ENCODE peak calls at places on chromosomes 7 and 10, in four cellular contexts. One of them, this sample, is unnamed.

GRCh38 chr10:89588671-89589070 is 53.3 kb upstream of the SLC16A12 start:
- DNase-seq in SK-N-SH: no peak
- DNase-seq in HepG2: no peak
- DNase-seq in K562: no peak
- DNase-seq in this sample: no peak

GRCh38 chr7:155992974-155993373 is 180.7 kb upstream of the SHH start:
- DNase-seq in SK-N-SH: no peak
- DNase-seq in HepG2: no peak
- DNase-seq in K562: no peak
- DNase-seq in this sample: no peak

GRCh38 chr7:92815412-92815811 is 21.0 kb downstream of the CDK6 start:
- DNase-seq in SK-N-SH: no peak
- DNase-seq in HepG2: no peak
- DNase-seq in K562: no peak
- DNase-seq in this sample: no peak

GRCh38 chr10:34721201-34721840 is 93.8 kb downstream of the PARD3 start:
- DNase-seq in SK-N-SH: no peak
- DNase-seq in HepG2: no peak
- DNase-seq in K562: no peak
- DNase-seq in this sample: no peak

GRCh38 chr10:43409385-43410109 is 561 bp upstream of the HNRNPF start:
- DNase-seq in SK-N-SH: peak
- DNase-seq in HepG2: no peak
- DNase-seq in K562: no peak
- DNase-seq in this sample: no peak

GRCh38 chr10:126080879-126081331 is 184.5 kb downstream of the FANK1 start:
- DNase-seq in SK-N-SH: no peak
- DNase-seq in HepG2: no peak
- DNase-seq in K562: no peak
- DNase-seq in this sample: no peak

GRCh38 chr7:23438171-23438570 is 32.1 kb downstream of the IGF2BP3 start:
- DNase-seq in SK-N-SH: no peak
- DNase-seq in HepG2: no peak
- DNase-seq in K562: no peak
- DNase-seq in this sample: no peak

GRCh38 chr10:624605-625334 is 64.7 kb downstream of the DIP2C start:
- DNase-seq in SK-N-SH: peak
- DNase-seq in HepG2: peak
- DNase-seq in K562: no peak
- DNase-seq in this sample: no peak

GRCh38 chr10:132640326-132641125 is 102.9 kb downstream of the INPP5A start:
- DNase-seq in SK-N-SH: no peak
- DNase-seq in HepG2: no peak
- DNase-seq in K562: no peak
- DNase-seq in this sample: no peak

GRCh38 chr7:36661135-36661840 is 63.0 kb downstream of the AOAH start:
- DNase-seq in SK-N-SH: no peak
- DNase-seq in HepG2: no peak
- DNase-seq in K562: no peak
- DNase-seq in this sample: no peak

GRCh38 chr10:34295142-34295548 is 520.0 kb downstream of the PARD3 start:
- DNase-seq in SK-N-SH: no peak
- DNase-seq in HepG2: no peak
- DNase-seq in K562: no peak
- DNase-seq in this sample: no peak

GRCh38 chr10:102450374-102451104 is 804 bp downstream of the C10orf95 start:
- DNase-seq in SK-N-SH: peak
- DNase-seq in HepG2: peak
- DNase-seq in K562: peak
- DNase-seq in this sample: peak

GRCh38 chr7:118175751-118176150 is 8.2 kb upstream of the LSM8 start:
- DNase-seq in SK-N-SH: no peak
- DNase-seq in HepG2: no peak
- DNase-seq in K562: no peak
- DNase-seq in this sample: no peak

GRCh38 chr10:79097021-79097695 is 28.4 kb downstream of the ZMIZ1 start:
- DNase-seq in SK-N-SH: peak
- DNase-seq in HepG2: no peak
- DNase-seq in K562: no peak
- DNase-seq in this sample: no peak

GRCh38 chr7:1555046-1555812 is 776 bp downstream of the TMEM184A start:
- DNase-seq in SK-N-SH: peak
- DNase-seq in HepG2: peak
- DNase-seq in K562: peak
- DNase-seq in this sample: no peak

GRCh38 chr10:543862-544822 is 145.3 kb downstream of the DIP2C start:
- DNase-seq in SK-N-SH: no peak
- DNase-seq in HepG2: no peak
- DNase-seq in K562: no peak
- DNase-seq in this sample: no peak

GRCh38 chr10:125709553-125710266 is 9.8 kb upstream of the EDRF1 start:
- DNase-seq in SK-N-SH: no peak
- DNase-seq in HepG2: no peak
- DNase-seq in K562: no peak
- DNase-seq in this sample: no peak

GRCh38 chr10:5466451-5466996 is 32.8 kb downstream of the CALML5 start:
- DNase-seq in SK-N-SH: no peak
- DNase-seq in HepG2: peak
- DNase-seq in K562: peak
- DNase-seq in this sample: no peak

GRCh38 chr10:12469345-12469744 is 120.0 kb downstream of the CAMK1D start:
- DNase-seq in SK-N-SH: no peak
- DNase-seq in HepG2: no peak
- DNase-seq in K562: no peak
- DNase-seq in this sample: no peak

GRCh38 chr7:16770657-16771329 is 17.2 kb downstream of the TSPAN13 start:
- DNase-seq in SK-N-SH: no peak
- DNase-seq in HepG2: no peak
- DNase-seq in K562: no peak
- DNase-seq in this sample: no peak

GRCh38 chr10:92913973-92914372 is 65.7 kb downstream of the EXOC6 start:
- DNase-seq in SK-N-SH: no peak
- DNase-seq in HepG2: no peak
- DNase-seq in K562: no peak
- DNase-seq in this sample: no peak

GRCh38 chr7:27923308-27923980 is 183.5 kb downstream of the TAX1BP1 start:
- DNase-seq in SK-N-SH: no peak
- DNase-seq in HepG2: no peak
- DNase-seq in K562: no peak
- DNase-seq in this sample: no peak

GRCh38 chr10:93813507-93814465 is 56.0 kb downstream of the LGI1 start:
- DNase-seq in SK-N-SH: peak
- DNase-seq in HepG2: peak
- DNase-seq in K562: no peak
- DNase-seq in this sample: no peak

GRCh38 chr7:113144839-113145238 is 26.5 kb upstream of the SMIM30 start:
- DNase-seq in SK-N-SH: no peak
- DNase-seq in HepG2: no peak
- DNase-seq in K562: no peak
- DNase-seq in this sample: no peak

GRCh38 chr10:4829954-4830353 is 3.9 kb downstream of the AKR1E2 start:
- DNase-seq in SK-N-SH: no peak
- DNase-seq in HepG2: no peak
- DNase-seq in K562: no peak
- DNase-seq in this sample: no peak

GRCh38 chr10:131127122-131127589 is 184.4 kb downstream of the TCERG1L start:
- DNase-seq in SK-N-SH: no peak
- DNase-seq in HepG2: no peak
- DNase-seq in K562: no peak
- DNase-seq in this sample: no peak

GRCh38 chr7:108529341-108529740 is 3.4 kb upstream of the PNPLA8 start:
- DNase-seq in SK-N-SH: no peak
- DNase-seq in HepG2: no peak
- DNase-seq in K562: no peak
- DNase-seq in this sample: no peak
- TF ChIP-seq POLR2AphosphoS5 in SK-N-SH: no peak
- TF ChIP-seq POLR2AphosphoS5 in HepG2: no peak
- TF ChIP-seq POLR2AphosphoS5 in K562: no peak
- TF ChIP-seq POLR2AphosphoS5 in this sample: no peak

GRCh38 chr7:94088560-94088959 is 84.4 kb upstream of the BET1 start:
- DNase-seq in SK-N-SH: no peak
- DNase-seq in HepG2: no peak
- DNase-seq in K562: no peak
- DNase-seq in this sample: no peak
- TF ChIP-seq RFX5 in SK-N-SH: no peak
- TF ChIP-seq RFX5 in HepG2: no peak
- TF ChIP-seq RFX5 in K562: no peak
- TF ChIP-seq RFX5 in this sample: no peak

DNA sequence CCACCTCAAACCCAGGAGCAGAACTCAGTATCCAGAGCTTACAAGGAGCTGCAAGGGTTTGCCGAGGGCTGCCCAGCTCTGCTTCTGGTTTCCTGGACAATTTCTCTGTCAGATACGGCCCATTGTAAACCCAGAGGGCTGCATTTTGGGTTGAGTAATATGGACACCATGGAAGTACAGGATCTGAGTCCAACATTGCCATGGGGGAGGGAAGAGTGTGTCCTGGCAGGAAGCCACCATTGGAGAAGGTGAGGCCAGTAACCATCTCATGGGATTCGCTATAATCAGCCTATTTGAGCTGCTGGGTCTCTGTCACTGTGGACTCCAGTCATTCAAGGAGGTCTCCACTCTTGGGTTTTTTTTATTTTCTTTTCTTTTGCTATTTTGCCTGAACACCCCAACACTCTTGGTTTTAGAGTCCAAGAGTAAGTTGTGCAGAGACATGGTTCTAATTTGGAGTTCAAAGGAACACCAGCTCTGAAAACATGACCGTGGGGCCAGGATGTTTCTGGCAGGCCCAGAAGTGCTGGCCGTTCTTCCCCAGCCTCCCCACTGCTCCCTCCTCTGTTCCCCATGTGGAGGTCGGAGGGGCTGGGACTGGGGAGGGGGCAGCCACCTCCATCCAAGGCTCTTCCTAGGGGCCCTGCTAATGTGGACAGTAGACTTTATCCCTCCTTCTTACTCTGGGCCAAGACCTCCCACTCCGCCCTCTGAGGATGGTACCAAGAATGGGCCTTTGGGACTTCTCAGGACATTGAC is 46.2 kb downstream of the CHST3 start:
- DNase-seq in SK-N-SH: no peak
- DNase-seq in HepG2: no peak
- DNase-seq in K562: no peak
- DNase-seq in this sample: no peak
- TF ChIP-seq MXI1 in SK-N-SH: no peak
- TF ChIP-seq MXI1 in HepG2: no peak
- TF ChIP-seq MXI1 in K562: no peak
- TF ChIP-seq MXI1 in this sample: no peak

DNA sequence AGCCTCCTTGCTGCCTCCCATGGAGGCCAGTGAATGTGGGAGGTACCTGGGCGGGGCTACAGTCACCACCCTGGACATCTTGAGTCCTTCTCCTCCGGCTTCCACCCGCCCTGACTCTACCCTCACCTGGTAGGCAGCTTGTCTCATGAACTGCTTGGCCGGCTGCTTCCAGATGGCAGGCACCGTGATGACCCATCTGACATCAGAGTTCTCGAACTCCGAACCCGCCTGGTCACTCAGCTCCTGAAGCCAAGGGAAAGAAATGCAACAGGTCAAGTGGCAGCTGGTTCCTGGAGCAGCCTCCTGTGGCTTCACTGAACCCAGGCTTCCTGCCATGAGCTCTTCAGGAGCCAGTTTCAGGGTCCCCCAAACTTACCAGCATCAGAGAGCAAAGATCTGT is 50.1 kb downstream of the HSPA12A start:
- DNase-seq in SK-N-SH: no peak
- DNase-seq in HepG2: no peak
- DNase-seq in K562: no peak
- DNase-seq in this sample: no peak
- TF ChIP-seq POLR2AphosphoS5 in SK-N-SH: no peak
- TF ChIP-seq POLR2AphosphoS5 in HepG2: no peak
- TF ChIP-seq POLR2AphosphoS5 in K562: no peak
- TF ChIP-seq POLR2AphosphoS5 in this sample: no peak

DNA sequence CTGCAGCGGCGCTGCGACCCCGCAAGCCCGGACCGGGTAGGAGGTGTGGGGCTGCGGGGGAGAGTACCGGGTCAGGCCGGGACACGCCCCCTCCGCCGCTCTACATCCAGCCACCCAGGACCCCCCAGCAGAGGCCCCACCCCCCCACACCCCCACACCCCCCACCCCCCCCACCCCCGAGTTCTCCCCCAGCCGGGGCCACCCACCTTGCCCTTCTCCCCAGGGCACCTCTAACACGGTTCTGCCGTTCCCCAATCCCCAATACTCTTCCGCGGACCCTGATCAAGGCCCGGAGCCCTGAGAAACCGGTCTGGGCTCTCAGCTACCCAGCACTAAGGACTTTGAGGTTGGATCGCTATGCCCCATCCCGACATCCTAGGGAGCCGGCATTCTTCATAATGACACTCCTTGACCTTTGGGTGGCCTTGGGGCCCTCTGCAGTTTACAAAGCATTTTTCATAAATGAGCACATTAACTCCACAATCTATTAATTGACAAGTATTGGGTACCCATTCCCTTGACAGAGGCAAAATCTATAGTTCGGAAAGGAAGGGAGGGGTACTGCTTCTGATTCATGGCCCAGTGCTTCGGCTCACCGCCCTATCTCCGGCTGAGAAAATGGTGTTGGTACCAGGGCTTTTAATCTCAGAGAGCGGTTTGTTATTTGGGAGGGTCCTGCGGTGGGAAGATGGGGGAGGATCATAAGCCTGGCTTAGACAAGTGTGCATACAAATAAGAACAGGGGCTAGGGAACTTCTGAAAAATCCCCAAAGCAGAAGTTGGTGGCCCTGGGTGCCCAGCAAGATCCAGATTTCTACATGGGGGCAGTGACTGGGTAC is 3.4 kb downstream of the IMPDH1 start:
- DNase-seq in SK-N-SH: peak
- DNase-seq in HepG2: no peak
- DNase-seq in K562: no peak
- DNase-seq in this sample: no peak
- TF ChIP-seq RFX5 in SK-N-SH: no peak
- TF ChIP-seq RFX5 in HepG2: no peak
- TF ChIP-seq RFX5 in K562: no peak
- TF ChIP-seq RFX5 in this sample: no peak